ENCODE peak calls at places on chromosomes 7 and 10, in seven cellular contexts. U is RPMI8226; S is stimulated activated CD4-positive, alpha-beta T cell treated with anti-CD3 and anti-CD28 coated beads, Interleukin-12 subunit alpha, Interleukin-12 subunit beta, amount 100 ng/mL, for 4 hours; F is hepatocyte; K is T-helper 1 cell; V is smooth muscle cell of the brain vasculature; Z is AG08396. X is an unnamed sample.

GRCh38 chr10:78578929-78579328 is 489.8 kb upstream of the ZMIZ1 start:
- DNase-seq in S (peak; percentile 50), F (no peak), Z (no peak), K (no peak), V (no peak), U (no peak), X (no peak)

GRCh38 chr10:130480491-130480890 is 344.3 kb downstream of the GLRX3 start:
- DNase-seq in K (no peak), F (no peak), U (no peak), V (no peak), S (no peak), Z (no peak), X (no peak)

GRCh38 chr10:2619472-2619871 is 447.9 kb upstream of the PFKP start:
- DNase-seq in Z (no peak), K (no peak), S (no peak), V (no peak), F (peak; percentile 28), U (peak; percentile 11), X (peak; percentile 16)

GRCh38 chr10:116690356-116691078 is 51.8 kb downstream of the HSPA12A start:
- DNase-seq in V (no peak), K (no peak), F (peak; percentile 40), S (no peak), U (no peak), Z (no peak), X (no peak)

GRCh38 chr10:78337016-78337415 is 303.4 kb downstream of the RPS24 start:
- DNase-seq in S (no peak), Z (no peak), F (no peak), V (no peak), K (no peak), U (no peak), X (no peak)

GRCh38 chr7:12719978-12720377 is 32.5 kb downstream of the ARL4A start:
- DNase-seq in K (no peak), F (no peak), S (no peak), V (no peak), U (no peak), Z (no peak), X (no peak)

GRCh38 chr10:13707156-13707881 is 120.6 kb downstream of the PRPF18 start:
- DNase-seq in Z (peak; percentile 84), K (no peak), V (peak; percentile 88), F (peak; percentile 77), U (no peak), S (peak; percentile 7), X (peak; percentile 66)

GRCh38 chr7:12436896-12437535 is 33.4 kb upstream of the VWDE start:
- DNase-seq in Z (no peak), F (peak; percentile 42), V (no peak), U (peak; percentile 59), K (no peak), S (no peak), X (no peak)

GRCh38 chr10:69633673-69634635 is 3.9 kb downstream of the FAM241B start:
- DNase-seq in Z (no peak), V (no peak), F (no peak), K (no peak), S (no peak), U (no peak), X (no peak)

GRCh38 chr7:76086070-76086469 is 38.2 kb downstream of the MDH2 start:
- DNase-seq in V (no peak), Z (no peak), K (no peak), S (no peak), F (no peak), U (no peak), X (no peak)

GRCh38 chr7:67794544-67794943 is 797.9 kb downstream of the TYW1 start:
- DNase-seq in S (no peak), F (no peak), K (no peak), V (no peak), U (no peak), Z (no peak), X (no peak)

GRCh38 chr10:28873540-28873939 is 196.2 kb downstream of the BAMBI start:
- DNase-seq in F (peak; percentile 26), Z (no peak), S (no peak), V (no peak), U (no peak), K (no peak), X (no peak)

GRCh38 chr7:12573885-12574284 is 3.4 kb downstream of the SCIN start:
- DNase-seq in S (no peak), K (no peak), F (no peak), U (no peak), V (no peak), Z (no peak), X (no peak)

GRCh38 chr7:50677279-50677996 is 105.3 kb downstream of the GRB10 start:
- DNase-seq in K (no peak), U (no peak), S (no peak), F (no peak), V (no peak), Z (no peak), X (no peak)

GRCh38 chr10:86709786-86710185 is 41.5 kb downstream of the LDB3 start:
- DNase-seq in U (no peak), K (no peak), S (no peak), F (no peak), V (no peak), Z (no peak), X (no peak)

GRCh38 chr7:17815318-17815717 is 125.0 kb downstream of the SNX13 start:
- DNase-seq in Z (no peak), K (no peak), V (no peak), F (no peak), U (no peak), S (no peak), X (no peak)

GRCh38 chr7:3559178-3559765 is 258.2 kb downstream of the SDK1 start:
- DNase-seq in K (no peak), F (peak; percentile 81), U (no peak), S (no peak), Z (no peak), V (peak; percentile 24), X (no peak)

GRCh38 chr7:128309921-128310320 is 33.8 kb downstream of the RBM28 start:
- DNase-seq in U (no peak), F (no peak), S (no peak), Z (no peak), K (no peak), V (no peak), X (no peak)

GRCh38 chr7:47535033-47535703 is 46.7 kb downstream of the TNS3 start:
- DNase-seq in S (no peak), F (peak; percentile 38), V (no peak), K (no peak), U (no peak), Z (no peak), X (peak; percentile 91)

GRCh38 chr7:157476654-157477549 is 140.1 kb downstream of the DNAJB6 start:
- DNase-seq in K (no peak), U (no peak), V (no peak), Z (no peak), S (no peak), F (no peak), X (no peak)

GRCh38 chr10:88117227-88117626 is 253.8 kb downstream of the PTEN start:
- DNase-seq in V (no peak), Z (no peak), K (no peak), U (no peak), F (no peak), S (peak; percentile 33), X (no peak)

GRCh38 chr10:92452313-92452712 is 121.6 kb downstream of the IDE start:
- DNase-seq in V (no peak), K (no peak), Z (no peak), U (no peak), F (no peak), S (no peak), X (no peak)

GRCh38 chr7:22255834-22256233 is 101.1 kb downstream of the RAPGEF5 start:
- DNase-seq in K (no peak), F (peak; percentile 46), V (no peak), Z (no peak), S (no peak), U (no peak), X (peak; percentile 84)

GRCh38 chr7:127396184-127396583 is 3.7 kb upstream of the ZNF800 start:
- DNase-seq in U (peak; percentile 94), S (no peak), V (no peak), F (no peak), K (no peak), Z (no peak), X (no peak)

GRCh38 chr7:133827707-133828580 is 299.2 kb upstream of the LRGUK start:
- DNase-seq in U (no peak), F (no peak), K (no peak), S (no peak), Z (no peak), V (no peak), X (no peak)

GRCh38 chr10:92773776-92774175 is 74.5 kb upstream of the EXOC6 start:
- DNase-seq in V (no peak), S (no peak), F (no peak), Z (no peak), K (no peak), U (no peak), X (no peak)

GRCh38 chr10:3472705-3473078 is 300.1 kb upstream of the PITRM1 start:
- DNase-seq in S (no peak), K (no peak), F (no peak), U (no peak), Z (peak; percentile 9), V (no peak), X (no peak)

GRCh38 chr7:103597606-103598005 is 151.6 kb upstream of the SLC26A5 start:
- DNase-seq in F (no peak), Z (no peak), V (no peak), U (no peak), K (no peak), S (no peak), X (no peak)

GRCh38 chr7:77316219-77316978 is 99.8 kb downstream of the GSAP start:
- DNase-seq in V (no peak), K (no peak), F (no peak), U (no peak), S (no peak), Z (no peak), X (no peak)

GRCh38 chr7:91636129-91636724 is 244.3 kb downstream of the MTERF1 start:
- DNase-seq in U (peak; percentile 34), K (no peak), F (peak; percentile 37), V (no peak), S (no peak), Z (no peak), X (peak; percentile 18)

GRCh38 chr7:146136357-146136875 is 19.8 kb downstream of the CNTNAP2 start:
- DNase-seq in V (no peak), K (no peak), F (no peak), U (no peak), S (no peak), Z (no peak), X (peak; percentile 19)

GRCh38 chr7:43570688-43571365 is 12.1 kb upstream of the STK17A start:
- DNase-seq in Z (no peak), F (no peak), K (no peak), S (no peak), V (no peak), U (no peak), X (no peak)

GRCh38 chr10:5948999-5949759 is 28.2 kb downstream of the IL15RA start:
- DNase-seq in U (peak; percentile 25), K (no peak), F (peak; percentile 57), S (no peak), V (no peak), Z (peak; percentile 71), X (peak; percentile 1)

GRCh38 chr7:76069238-76069638 is 21.3 kb downstream of the MDH2 start:
- DNase-seq in S (no peak), U (peak; percentile 57), Z (peak; percentile 81), V (peak; percentile 76), F (peak; percentile 77), K (no peak), X (peak; percentile 45)

GRCh38 chr7:44101966-44102845 is 1.9 kb upstream of the AEBP1 start:
- DNase-seq in F (no peak), S (no peak), V (no peak), U (no peak), Z (peak; percentile 79), K (no peak), X (no peak)

GRCh38 chr10:6401562-6402348 is 178.3 kb downstream of the PRKCQ start:
- DNase-seq in V (peak; percentile 73), F (peak; percentile 93), Z (peak; percentile 88), S (peak; percentile 43), K (peak; percentile 50), U (peak; percentile 81), X (peak; percentile 65)